ENCODE peak calls at places on chromosome 15, in four cellular contexts. G, A, J and C are unnamed samples.

GRCh38 chr15:74307827-74308642 is 59.4 kb downstream of the CYP11A1 start:
- DNase-seq in A (peak), G (no peak), J (peak), C (peak)

GRCh38 chr15:40354408-40355171 is 3.4 kb upstream of the DISP2 start:
- DNase-seq in J (no peak), G (no peak), A (peak), C (no peak)

GRCh38 chr15:69751575-69751974 is 299.0 kb downstream of the RPLP1 start:
- DNase-seq in J (no peak), A (no peak), G (no peak), C (no peak)

GRCh38 chr15:61613729-61614128 is 384.6 kb upstream of the RORA start:
- DNase-seq in G (no peak), A (no peak), J (no peak), C (no peak)

GRCh38 chr15:49134683-49135341 is 20.6 kb downstream of the COPS2 start:
- DNase-seq in G (no peak), A (no peak), J (no peak), C (no peak)

GRCh38 chr15:54772663-54773062 is 424.1 kb downstream of the RSL24D1 start:
- DNase-seq in J (no peak), G (no peak), A (no peak), C (no peak)

GRCh38 chr15:59283717-59284336 is 77.2 kb downstream of the LDHAL6B start:
- DNase-seq in G (no peak), J (peak), A (no peak), C (no peak)

GRCh38 chr15:39242345-39242744 is 338.5 kb upstream of the THBS1 start:
- DNase-seq in A (no peak), G (no peak), J (no peak), C (no peak)

GRCh38 chr15:51286816-51287215 is 51.6 kb downstream of the CYP19A1 start:
- DNase-seq in A (no peak), J (peak), G (no peak), C (peak)

DNA sequence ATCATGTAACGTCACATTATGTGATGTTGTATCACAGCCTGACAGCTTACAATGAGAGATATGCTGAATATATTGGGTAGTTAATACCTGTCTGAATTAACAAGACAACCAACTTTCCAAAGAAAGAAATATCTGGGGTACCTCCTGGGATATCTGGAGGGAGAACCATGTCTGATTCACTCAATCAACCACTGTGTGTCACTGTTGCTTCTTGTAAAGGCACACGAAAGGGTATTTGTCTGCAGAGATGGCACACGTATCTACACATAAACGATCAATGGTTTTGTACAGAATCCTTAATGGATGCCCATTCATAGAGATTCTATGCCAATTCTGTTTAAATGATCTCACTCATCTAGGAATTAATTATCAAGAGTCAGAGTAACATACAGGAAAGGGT is 252.1 kb upstream of the TMCO5A start:
- DNase-seq in G (no peak), A (peak), J (no peak), C (no peak)
- TF ChIP-seq CTCF in G (no peak), A (peak), J (peak), C (no peak)

GRCh38 chr15:84868037-84868880 is 16.2 kb upstream of the SLC28A1 start:
- DNase-seq in J (no peak), A (no peak), G (no peak), C (no peak)

GRCh38 chr15:84869510-84869909 is 15.0 kb upstream of the SLC28A1 start:
- DNase-seq in J (no peak), G (no peak), A (no peak), C (no peak)

GRCh38 chr15:84872009-84872900 is 12.2 kb upstream of the SLC28A1 start:
- DNase-seq in G (no peak), A (no peak), J (no peak), C (no peak)

GRCh38 chr15:84873997-84874396 is 10.5 kb upstream of the SLC28A1 start:
- DNase-seq in A (no peak), J (no peak), G (no peak), C (no peak)

DNA sequence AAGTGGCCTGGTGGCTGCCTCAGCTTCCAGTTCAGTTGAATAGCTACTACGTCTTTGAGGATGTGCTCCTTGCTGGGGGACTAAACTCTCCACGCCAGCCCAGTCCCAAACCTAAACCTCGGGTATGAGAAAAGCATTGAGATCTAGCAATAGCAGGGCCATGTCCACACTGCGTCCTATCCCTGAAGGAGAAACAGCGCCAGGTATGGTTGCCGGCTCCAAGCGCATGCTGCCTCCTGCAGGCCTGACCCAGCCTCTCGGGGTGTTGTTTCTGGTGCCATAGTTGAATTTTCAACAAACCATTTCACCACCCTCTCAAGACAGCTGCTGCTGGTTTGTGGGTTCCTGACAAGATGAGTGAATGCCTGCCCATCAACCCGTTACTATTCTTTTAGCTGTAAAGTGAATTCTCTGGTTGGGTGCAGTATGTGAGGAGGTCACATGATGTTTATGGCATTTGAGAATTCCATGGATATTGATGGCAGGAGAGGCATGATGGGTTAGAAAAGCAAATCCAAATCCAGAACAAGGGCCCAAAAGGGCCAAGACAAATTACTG is 13.0 kb upstream of the SLC28A1 start:
- DNase-seq in A (no peak), J (no peak), G (no peak), C (no peak)
- TF ChIP-seq CTCF in A (peak), J (no peak), G (no peak), C (no peak)

GRCh38 chr15:33311312-33311971 is 675 bp downstream of the RYR3 start:
- DNase-seq in A (no peak), G (no peak), J (no peak), C (no peak)

GRCh38 chr15:33313491-33313890 is 2.7 kb downstream of the RYR3 start:
- DNase-seq in J (no peak), A (no peak), G (no peak), C (no peak)

GRCh38 chr15:33310481-33311311 is at the start of gene RYR3:
- DNase-seq in G (no peak), A (no peak), J (no peak), C (no peak)

GRCh38 chr15:33314115-33314514 is 3.3 kb downstream of the RYR3 start:
- DNase-seq in J (no peak), G (no peak), A (no peak), C (no peak)

DNA sequence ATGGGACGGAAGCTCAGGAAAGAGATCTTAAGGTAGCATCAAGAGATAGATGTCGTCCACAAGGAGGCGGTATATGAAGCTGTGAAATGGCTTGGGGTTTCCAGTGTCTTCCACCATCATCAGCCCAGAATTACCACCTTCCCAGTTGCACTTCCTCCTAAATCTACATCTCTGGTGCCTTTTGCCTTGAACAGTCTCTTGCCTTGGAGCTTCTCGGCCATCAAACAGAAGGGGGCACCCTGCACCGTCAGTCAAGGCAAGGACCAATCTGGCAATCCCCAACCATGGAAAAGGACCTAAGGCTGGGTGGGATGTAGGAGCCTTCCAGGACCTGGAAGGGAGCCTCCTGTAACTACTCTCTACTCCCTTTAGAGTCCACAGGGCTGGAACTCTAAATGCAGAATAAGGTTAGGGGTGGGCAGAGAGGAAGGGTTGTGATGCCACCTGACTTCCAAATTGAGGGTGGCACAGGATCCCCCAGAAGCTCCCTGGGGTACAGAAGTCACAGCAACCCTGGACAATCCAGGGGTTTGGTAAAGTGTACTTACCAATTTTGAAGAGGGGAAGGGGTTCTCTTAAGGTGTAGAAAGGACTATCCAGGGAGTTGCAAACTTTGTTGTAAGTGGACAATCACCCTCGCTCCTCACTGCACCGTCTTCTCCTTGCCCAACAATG is 1.0 kb upstream of the RYR3 start:
- DNase-seq in J (no peak), A (peak), G (no peak), C (peak)
- TF ChIP-seq CTCF in J (no peak), A (peak), G (no peak), C (no peak)

DNA sequence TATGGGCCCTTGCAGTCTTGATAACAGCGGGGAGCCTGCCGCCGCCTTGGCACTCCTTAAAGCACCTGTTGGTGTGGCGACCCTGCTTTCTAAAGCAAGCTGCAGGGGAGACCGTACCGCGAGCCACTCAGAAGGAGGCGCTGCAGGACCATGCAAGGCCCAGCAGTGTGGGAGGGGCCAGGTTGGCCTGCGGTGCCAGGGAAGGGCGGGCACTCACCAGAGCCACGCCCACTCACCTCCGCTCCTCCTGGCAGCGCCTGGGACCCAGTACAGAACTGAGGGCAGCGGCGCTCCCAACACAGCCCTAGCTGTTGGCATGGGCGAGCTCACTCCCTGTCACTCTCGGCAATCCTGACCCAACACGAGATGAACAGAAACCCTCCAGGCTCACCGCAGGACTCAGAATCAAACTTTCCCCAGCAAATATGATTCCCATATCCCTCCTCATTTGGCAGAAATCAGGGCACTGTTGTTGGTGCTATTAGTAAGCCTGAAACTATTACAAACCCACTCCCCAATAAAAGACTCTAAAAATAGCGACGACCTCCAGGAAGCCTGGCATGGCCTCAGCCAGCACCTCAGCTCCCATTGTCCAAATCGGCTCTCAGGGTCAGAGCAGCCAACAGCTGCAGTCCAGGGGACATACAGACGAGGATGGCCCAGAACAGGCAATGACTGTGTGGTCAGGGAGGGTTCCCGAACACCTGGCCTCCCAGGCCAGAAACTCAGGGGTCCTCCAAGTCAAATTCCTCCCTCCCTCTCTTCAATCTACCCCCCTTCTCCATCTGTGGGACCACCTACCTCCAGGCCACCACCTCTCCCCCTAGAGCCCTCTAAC is 77.2 kb downstream of the TBC1D2B start:
- DNase-seq in G (peak), A (peak), J (peak), C (peak)
- TF ChIP-seq CTCF in G (peak), A (peak), J (peak), C (peak)

DNA sequence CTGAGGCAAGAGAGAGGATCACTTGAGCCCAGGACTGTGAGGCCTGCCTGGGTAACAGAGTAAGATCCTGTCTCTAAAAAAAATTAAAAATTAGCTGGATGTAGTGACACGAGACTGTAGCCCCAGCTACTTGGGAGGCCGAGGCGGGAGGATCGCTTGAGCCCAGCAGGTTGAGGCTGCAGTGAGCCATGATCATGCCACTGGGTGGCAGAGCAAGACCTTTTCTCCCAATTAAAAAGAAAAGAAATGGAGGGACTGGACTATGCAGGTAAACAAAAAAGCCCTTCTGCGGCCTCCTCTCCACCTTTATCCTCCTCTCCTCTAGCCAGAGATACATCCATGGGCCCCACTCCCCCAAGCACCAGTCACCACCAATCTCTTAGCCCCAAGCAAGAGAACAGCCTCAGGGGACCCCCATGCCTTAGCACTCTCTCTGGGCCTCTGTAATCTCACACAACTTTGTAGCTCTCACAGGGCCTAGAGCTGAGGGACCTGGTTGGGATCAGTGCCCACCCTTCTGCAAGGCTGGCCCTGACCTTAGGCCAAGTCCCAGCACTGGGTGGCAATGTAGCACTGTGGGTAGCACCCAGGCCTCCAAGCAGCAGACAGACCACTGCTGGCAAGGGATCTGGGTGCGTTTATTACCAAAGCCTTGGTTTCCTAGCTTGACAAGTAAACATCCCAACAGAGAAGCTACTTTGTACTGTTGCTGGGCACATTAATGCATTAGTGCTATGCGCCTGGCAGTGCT is 43.4 kb downstream of the FAM174B start:
- DNase-seq in G (no peak), A (peak), J (no peak), C (no peak)
- TF ChIP-seq CTCF in G (no peak), A (no peak), J (no peak), C (peak)

DNA sequence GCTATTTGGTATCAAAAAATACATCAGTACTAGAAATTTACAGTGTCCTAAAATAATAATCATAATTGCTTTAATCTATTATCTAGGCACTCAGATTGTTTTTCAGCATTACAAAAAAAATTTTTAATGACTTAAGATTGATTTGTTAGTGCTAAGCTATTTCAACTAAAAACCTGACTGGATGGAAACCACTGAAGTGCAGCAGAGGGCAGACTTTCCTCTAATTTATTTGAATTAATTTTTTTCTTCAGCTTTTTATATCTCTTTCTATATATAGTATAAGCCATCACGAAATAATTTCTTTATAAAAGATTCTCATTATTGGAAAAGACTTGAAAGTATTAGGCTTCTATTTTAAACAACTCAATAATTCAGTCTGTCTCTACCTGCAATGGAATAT is 131.4 kb downstream of the IQCH start:
- DNase-seq in J (no peak), G (no peak), A (no peak), C (no peak)
- TF ChIP-seq CTCF in J (no peak), G (no peak), A (peak), C (no peak)

GRCh38 chr15:80856400-80856799 is 77.2 kb downstream of the CEMIP start:
- DNase-seq in G (no peak), J (no peak), A (peak), C (no peak)
- TF ChIP-seq CTCF in G (peak), J (peak), A (peak), C (no peak)

DNA sequence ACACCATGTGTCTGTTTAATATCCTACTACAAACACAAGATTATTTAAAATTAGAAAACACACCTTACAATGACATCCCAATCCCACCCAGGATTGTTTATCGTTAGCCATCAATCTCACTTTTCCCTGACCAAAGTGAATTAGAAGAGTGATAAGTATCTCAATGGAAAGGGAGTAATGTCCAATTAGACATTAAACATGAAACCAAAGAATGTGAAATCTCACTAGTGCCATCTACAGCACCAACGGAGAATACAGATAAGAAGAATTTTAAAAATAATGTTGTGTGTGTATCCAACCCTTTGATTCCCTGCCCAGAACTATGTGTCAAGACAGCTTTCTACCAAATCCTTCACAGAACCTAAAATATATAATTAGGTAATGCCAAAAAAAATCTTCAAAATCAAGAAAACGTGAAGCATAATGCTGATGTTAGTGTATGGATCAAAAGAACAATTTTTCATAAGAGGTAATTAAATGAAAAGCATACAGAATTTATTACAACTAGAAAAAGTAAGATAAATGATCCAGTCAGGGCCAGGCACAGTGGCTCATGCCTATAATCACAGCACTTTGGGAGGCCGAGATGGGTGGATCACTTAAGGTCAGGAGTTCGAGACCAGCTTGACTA is 64.2 kb downstream of the SCAPER start:
- DNase-seq in G (no peak), A (peak), J (no peak), C (no peak)
- TF ChIP-seq CTCF in G (peak), A (peak), J (peak), C (peak)

GRCh38 chr15:81941479-81941878 is 104.3 kb downstream of the MEX3B start:
- DNase-seq in J (no peak), A (no peak), G (no peak), C (no peak)

GRCh38 chr15:81940467-81941451 is 105.1 kb downstream of the MEX3B start:
- DNase-seq in G (no peak), J (no peak), A (no peak), C (no peak)

GRCh38 chr15:81937189-81937588 is 108.6 kb downstream of the MEX3B start:
- DNase-seq in J (no peak), G (no peak), A (no peak), C (no peak)

GRCh38 chr15:81942157-81942556 is 103.7 kb downstream of the MEX3B start:
- DNase-seq in J (no peak), A (no peak), G (no peak), C (no peak)

DNA sequence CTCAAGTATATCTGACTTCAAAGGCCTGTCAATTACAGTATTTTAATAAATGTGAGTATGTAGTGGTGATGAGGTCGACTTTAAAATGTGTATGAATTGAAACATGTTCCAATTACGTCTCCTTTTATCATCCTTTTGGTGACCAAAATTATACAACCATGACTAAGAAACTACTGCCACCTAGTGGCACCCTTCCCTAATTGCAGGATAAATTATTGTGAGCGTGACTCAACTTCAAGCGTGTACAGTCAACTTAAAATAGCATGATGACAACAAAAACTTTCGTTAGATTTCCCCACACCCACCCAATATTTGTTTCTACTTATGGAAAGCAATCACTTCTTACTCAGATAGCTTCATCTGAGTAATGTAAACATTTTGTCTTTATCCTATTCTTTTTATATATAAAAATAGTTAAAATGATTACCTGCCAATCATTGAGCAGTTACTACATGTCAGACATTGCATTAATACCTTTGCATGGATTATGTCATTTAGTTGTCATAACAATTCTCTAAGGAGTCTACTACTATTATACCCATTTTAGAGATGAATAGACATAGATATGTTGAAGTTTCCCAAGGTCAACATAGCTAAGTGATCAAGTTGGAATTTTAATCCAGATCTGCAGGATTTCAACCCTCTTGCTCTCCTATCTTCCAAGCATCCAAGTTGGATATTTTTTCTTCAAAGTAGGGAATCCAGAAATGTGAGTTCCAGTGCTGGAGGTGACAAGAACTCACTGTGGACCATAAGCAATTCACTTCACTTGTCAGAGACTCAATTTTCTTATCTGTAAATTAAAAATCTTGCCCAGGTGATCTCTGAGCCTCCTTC is 106.0 kb downstream of the MEX3B start:
- DNase-seq in G (no peak), A (peak), J (no peak), C (peak)
- TF ChIP-seq CTCF in G (peak), A (peak), J (peak), C (peak)